ENCODE peak calls at places on chromosomes 11 and 22, in eight cellular contexts. One of them, this sample, is unnamed.

GRCh38 chr11:57311109-57311936 is 13.4 kb downstream of the TNKS1BP1 start:
- DNase-seq in PC-3: peak; percentile 96
- DNase-seq in ovary: peak; percentile 96
- DNase-seq in H9: peak; percentile 98
- DNase-seq in A549: peak; percentile 98
- DNase-seq in mucosa of descending colon: peak; percentile 95
- DNase-seq in thoracic aorta: peak; percentile 92
- DNase-seq in effector memory CD4-positive, alpha-beta T cell: peak; percentile 8
- DNase-seq in this sample: peak; percentile 93

GRCh38 chr11:2445948-2446551 is 1.2 kb downstream of the KCNQ1 start:
- DNase-seq in PC-3: no peak
- DNase-seq in ovary: no peak
- DNase-seq in H9: no peak
- DNase-seq in A549: no peak
- DNase-seq in mucosa of descending colon: peak; percentile 76
- DNase-seq in thoracic aorta: no peak
- DNase-seq in effector memory CD4-positive, alpha-beta T cell: no peak
- DNase-seq in this sample: no peak

GRCh38 chr11:118002541-118003019 is 16.4 kb downstream of the IL10RA start:
- DNase-seq in PC-3: no peak
- DNase-seq in ovary: peak; percentile 22
- DNase-seq in H9: no peak
- DNase-seq in A549: no peak
- DNase-seq in mucosa of descending colon: no peak
- DNase-seq in thoracic aorta: no peak
- DNase-seq in effector memory CD4-positive, alpha-beta T cell: no peak
- DNase-seq in this sample: no peak

GRCh38 chr11:61768376-61769076 is 16.1 kb downstream of the MYRF start:
- DNase-seq in PC-3: no peak
- DNase-seq in ovary: no peak
- DNase-seq in H9: no peak
- DNase-seq in A549: no peak
- DNase-seq in mucosa of descending colon: no peak
- DNase-seq in thoracic aorta: no peak
- DNase-seq in effector memory CD4-positive, alpha-beta T cell: no peak
- DNase-seq in this sample: no peak

GRCh38 chr22:24433001-24433867 is 5.8 kb downstream of the ADORA2A start:
- DNase-seq in PC-3: no peak
- DNase-seq in ovary: no peak
- DNase-seq in H9: no peak
- DNase-seq in A549: no peak
- DNase-seq in mucosa of descending colon: no peak
- DNase-seq in thoracic aorta: no peak
- DNase-seq in effector memory CD4-positive, alpha-beta T cell: no peak
- DNase-seq in this sample: no peak

GRCh38 chr22:21621891-21622623 is 7.8 kb downstream of the YDJC start:
- DNase-seq in PC-3: no peak
- DNase-seq in ovary: no peak
- DNase-seq in H9: no peak
- DNase-seq in A549: no peak
- DNase-seq in mucosa of descending colon: no peak
- DNase-seq in thoracic aorta: no peak
- DNase-seq in effector memory CD4-positive, alpha-beta T cell: no peak
- DNase-seq in this sample: no peak

GRCh38 chr11:57474751-57475115 is 14.4 kb downstream of the RTN4RL2 start:
- DNase-seq in PC-3: no peak
- DNase-seq in ovary: no peak
- DNase-seq in H9: no peak
- DNase-seq in A549: no peak
- DNase-seq in mucosa of descending colon: peak; percentile 21
- DNase-seq in thoracic aorta: no peak
- DNase-seq in effector memory CD4-positive, alpha-beta T cell: no peak
- DNase-seq in this sample: no peak

GRCh38 chr22:31346733-31347250 is 646 bp upstream of the PATZ1 start:
- DNase-seq in PC-3: peak; percentile 62
- DNase-seq in ovary: peak; percentile 65
- DNase-seq in H9: peak; percentile 79
- DNase-seq in A549: peak; percentile 42
- DNase-seq in mucosa of descending colon: peak; percentile 81
- DNase-seq in thoracic aorta: no peak
- DNase-seq in effector memory CD4-positive, alpha-beta T cell: peak; percentile 21
- DNase-seq in this sample: no peak

GRCh38 chr11:92226331-92227232 is 2.0 kb downstream of the FAT3 start:
- DNase-seq in PC-3: no peak
- DNase-seq in ovary: no peak
- DNase-seq in H9: peak; percentile 77
- DNase-seq in A549: no peak
- DNase-seq in mucosa of descending colon: peak; percentile 43
- DNase-seq in thoracic aorta: no peak
- DNase-seq in effector memory CD4-positive, alpha-beta T cell: no peak
- DNase-seq in this sample: no peak

GRCh38 chr22:37303821-37304274 is 21.5 kb downstream of the CYTH4 start:
- DNase-seq in PC-3: peak; percentile 87
- DNase-seq in ovary: no peak
- DNase-seq in H9: no peak
- DNase-seq in A549: peak; percentile 82
- DNase-seq in mucosa of descending colon: no peak
- DNase-seq in thoracic aorta: peak; percentile 28
- DNase-seq in effector memory CD4-positive, alpha-beta T cell: no peak
- DNase-seq in this sample: no peak

GRCh38 chr22:42316988-42317387 is 46.5 kb upstream of the TCF20 start:
- DNase-seq in PC-3: no peak
- DNase-seq in ovary: peak; percentile 27
- DNase-seq in H9: no peak
- DNase-seq in A549: no peak
- DNase-seq in mucosa of descending colon: peak; percentile 86
- DNase-seq in thoracic aorta: no peak
- DNase-seq in effector memory CD4-positive, alpha-beta T cell: peak; percentile 59
- DNase-seq in this sample: peak; percentile 76

GRCh38 chr22:29309332-29310064 is 3.0 kb downstream of the GAS2L1 start:
- DNase-seq in PC-3: peak; percentile 25
- DNase-seq in ovary: no peak
- DNase-seq in H9: no peak
- DNase-seq in A549: no peak
- DNase-seq in mucosa of descending colon: peak; percentile 74
- DNase-seq in thoracic aorta: no peak
- DNase-seq in effector memory CD4-positive, alpha-beta T cell: no peak
- DNase-seq in this sample: no peak

GRCh38 chr22:37186228-37186996 is 1.6 kb downstream of the C1QTNF6 start:
- DNase-seq in PC-3: peak; percentile 60
- DNase-seq in ovary: no peak
- DNase-seq in H9: peak; percentile 66
- DNase-seq in A549: peak; percentile 78
- DNase-seq in mucosa of descending colon: peak; percentile 60
- DNase-seq in thoracic aorta: no peak
- DNase-seq in effector memory CD4-positive, alpha-beta T cell: peak; percentile 34
- DNase-seq in this sample: no peak

GRCh38 chr22:44357296-44357961 is 44.7 kb upstream of the SHISAL1 start:
- DNase-seq in PC-3: no peak
- DNase-seq in ovary: no peak
- DNase-seq in H9: no peak
- DNase-seq in A549: no peak
- DNase-seq in mucosa of descending colon: peak; percentile 12
- DNase-seq in thoracic aorta: no peak
- DNase-seq in effector memory CD4-positive, alpha-beta T cell: no peak
- DNase-seq in this sample: no peak

GRCh38 chr11:30499940-30500339 is 86.2 kb downstream of the MPPED2 start:
- DNase-seq in PC-3: no peak
- DNase-seq in ovary: no peak
- DNase-seq in H9: no peak
- DNase-seq in A549: no peak
- DNase-seq in mucosa of descending colon: no peak
- DNase-seq in thoracic aorta: no peak
- DNase-seq in effector memory CD4-positive, alpha-beta T cell: no peak
- DNase-seq in this sample: no peak

GRCh38 chr11:92698742-92699141 is 270.7 kb upstream of the MTNR1B start:
- DNase-seq in PC-3: no peak
- DNase-seq in ovary: no peak
- DNase-seq in H9: no peak
- DNase-seq in A549: no peak
- DNase-seq in mucosa of descending colon: no peak
- DNase-seq in thoracic aorta: no peak
- DNase-seq in effector memory CD4-positive, alpha-beta T cell: no peak
- DNase-seq in this sample: no peak

GRCh38 chr22:19253143-19253542 is 38.4 kb downstream of the CLTCL1 start:
- DNase-seq in PC-3: no peak
- DNase-seq in ovary: no peak
- DNase-seq in H9: no peak
- DNase-seq in A549: no peak
- DNase-seq in mucosa of descending colon: no peak
- DNase-seq in thoracic aorta: no peak
- DNase-seq in effector memory CD4-positive, alpha-beta T cell: no peak
- DNase-seq in this sample: no peak

DNA sequence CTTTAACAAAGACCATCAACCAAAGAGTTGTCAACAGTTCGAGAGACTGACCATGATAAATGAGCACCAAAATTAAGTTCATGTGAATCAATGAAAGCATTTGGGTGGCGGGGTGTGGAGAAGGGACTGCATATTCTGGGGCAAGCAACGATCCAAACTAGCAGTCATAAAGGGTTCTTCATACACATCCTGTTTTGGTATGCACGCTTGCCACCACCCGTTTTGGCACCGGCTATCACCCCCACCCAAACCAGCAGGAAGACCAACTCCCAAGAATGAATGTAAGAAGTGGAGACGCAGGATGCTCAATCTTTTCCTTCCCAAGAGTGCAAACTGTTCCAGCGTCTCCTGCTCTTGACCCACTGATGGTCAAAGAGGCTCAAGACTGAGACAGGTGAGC is 80.8 kb downstream of the SGSM3 start:
- DNase-seq in PC-3: no peak
- DNase-seq in ovary: no peak
- DNase-seq in H9: no peak
- DNase-seq in A549: no peak
- DNase-seq in mucosa of descending colon: no peak
- DNase-seq in thoracic aorta: no peak
- DNase-seq in effector memory CD4-positive, alpha-beta T cell: no peak
- DNase-seq in this sample: no peak
- H3K4me1 ChIP-seq in PC-3: no peaks in the 10 kb centered on the region
- H3K4me1 ChIP-seq in ovary: peaks cover 18% of the 10 kb centered on the region
- H3K4me1 ChIP-seq in H9: peaks cover 14% of the 10 kb centered on the region
- H3K4me1 ChIP-seq in A549: peaks cover 52% of the 10 kb centered on the region
- H3K4me1 ChIP-seq in mucosa of descending colon: no peaks in the 10 kb centered on the region
- H3K4me1 ChIP-seq in thoracic aorta: peaks cover 52% of the 10 kb centered on the region
- H3K4me1 ChIP-seq in effector memory CD4-positive, alpha-beta T cell: peaks cover 8% of the 10 kb centered on the region
- H3K4me1 ChIP-seq in this sample: peaks cover 7% of the 10 kb centered on the region

DNA sequence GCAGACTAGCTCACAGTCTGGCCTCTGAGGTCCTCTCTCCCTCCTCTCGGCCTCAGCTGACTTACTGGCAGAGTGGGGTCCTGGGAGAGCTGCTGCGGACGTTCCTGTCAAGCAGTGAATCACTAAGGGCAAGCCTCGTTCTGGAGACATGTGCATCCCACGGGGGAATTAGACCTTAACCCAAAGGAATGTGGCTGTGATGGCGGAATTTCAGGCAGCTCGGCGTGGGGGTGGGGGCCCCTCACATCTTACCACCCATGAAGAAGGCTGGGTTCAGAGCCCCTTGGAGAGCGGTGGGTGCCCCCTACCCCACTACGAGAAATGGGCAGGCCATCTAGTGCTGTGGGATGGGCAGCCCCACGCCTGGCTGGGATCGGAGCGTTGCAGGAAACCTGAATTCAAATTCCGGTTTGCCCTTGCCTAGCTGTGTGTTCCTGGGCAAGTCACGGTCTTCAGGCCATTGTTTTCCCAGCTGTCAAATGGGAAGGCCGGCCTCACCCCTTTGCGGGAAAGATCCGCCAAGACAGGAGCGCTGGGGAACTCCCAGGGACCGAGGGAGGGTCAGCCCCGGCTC is 559 bp downstream of the LRRC32 start:
- DNase-seq in PC-3: no peak
- DNase-seq in ovary: peak; percentile 50
- DNase-seq in H9: no peak
- DNase-seq in A549: no peak
- DNase-seq in mucosa of descending colon: peak; percentile 51
- DNase-seq in thoracic aorta: peak; percentile 36
- DNase-seq in effector memory CD4-positive, alpha-beta T cell: no peak
- DNase-seq in this sample: peak; percentile 47
- H3K4me1 ChIP-seq in PC-3: no peaks in the 10 kb centered on the region
- H3K4me1 ChIP-seq in ovary: peaks cover 16% of the 10 kb centered on the region
- H3K4me1 ChIP-seq in H9: no peaks in the 10 kb centered on the region
- H3K4me1 ChIP-seq in A549: peaks cover 8% of the 10 kb centered on the region
- H3K4me1 ChIP-seq in mucosa of descending colon: peaks cover 13% of the 10 kb centered on the region
- H3K4me1 ChIP-seq in thoracic aorta: peaks cover 60% of the 10 kb centered on the region
- H3K4me1 ChIP-seq in effector memory CD4-positive, alpha-beta T cell: peaks cover 19% of the 10 kb centered on the region
- H3K4me1 ChIP-seq in this sample: no peaks in the 10 kb centered on the region

GRCh38 chr22:50294319-50294656 is 13.2 kb downstream of the PLXNB2 start:
- DNase-seq in PC-3: no peak
- DNase-seq in ovary: no peak
- DNase-seq in H9: no peak
- DNase-seq in A549: no peak
- DNase-seq in mucosa of descending colon: no peak
- DNase-seq in thoracic aorta: no peak
- DNase-seq in effector memory CD4-positive, alpha-beta T cell: no peak
- DNase-seq in this sample: no peak
- H3K4me1 ChIP-seq in PC-3: peaks cover 20% of the 10 kb centered on the region
- H3K4me1 ChIP-seq in ovary: peaks cover 34% of the 10 kb centered on the region
- H3K4me1 ChIP-seq in H9: no peaks in the 10 kb centered on the region
- H3K4me1 ChIP-seq in A549: peaks cover 48% of the 10 kb centered on the region
- H3K4me1 ChIP-seq in mucosa of descending colon: peaks cover 49% of the 10 kb centered on the region
- H3K4me1 ChIP-seq in thoracic aorta: peaks cover 56% of the 10 kb centered on the region
- H3K4me1 ChIP-seq in effector memory CD4-positive, alpha-beta T cell: no peaks in the 10 kb centered on the region
- H3K4me1 ChIP-seq in this sample: peaks cover 38% of the 10 kb centered on the region

GRCh38 chr11:113152500-113152899 is 161.9 kb upstream of the TTC12 start:
- DNase-seq in PC-3: no peak
- DNase-seq in ovary: no peak
- DNase-seq in H9: no peak
- DNase-seq in A549: no peak
- DNase-seq in mucosa of descending colon: no peak
- DNase-seq in thoracic aorta: no peak
- DNase-seq in effector memory CD4-positive, alpha-beta T cell: no peak
- DNase-seq in this sample: no peak

GRCh38 chr11:113148076-113148475 is 166.3 kb upstream of the TTC12 start:
- DNase-seq in PC-3: no peak
- DNase-seq in ovary: no peak
- DNase-seq in H9: no peak
- DNase-seq in A549: no peak
- DNase-seq in mucosa of descending colon: no peak
- DNase-seq in thoracic aorta: no peak
- DNase-seq in effector memory CD4-positive, alpha-beta T cell: no peak
- DNase-seq in this sample: no peak

GRCh38 chr11:113151502-113151901 is 162.9 kb upstream of the TTC12 start:
- DNase-seq in PC-3: no peak
- DNase-seq in ovary: no peak
- DNase-seq in H9: no peak
- DNase-seq in A549: no peak
- DNase-seq in mucosa of descending colon: no peak
- DNase-seq in thoracic aorta: no peak
- DNase-seq in effector memory CD4-positive, alpha-beta T cell: no peak
- DNase-seq in this sample: no peak

GRCh38 chr11:113148652-113149051 is 165.7 kb upstream of the TTC12 start:
- DNase-seq in PC-3: no peak
- DNase-seq in ovary: no peak
- DNase-seq in H9: no peak
- DNase-seq in A549: no peak
- DNase-seq in mucosa of descending colon: no peak
- DNase-seq in thoracic aorta: no peak
- DNase-seq in effector memory CD4-positive, alpha-beta T cell: no peak
- DNase-seq in this sample: no peak

DNA sequence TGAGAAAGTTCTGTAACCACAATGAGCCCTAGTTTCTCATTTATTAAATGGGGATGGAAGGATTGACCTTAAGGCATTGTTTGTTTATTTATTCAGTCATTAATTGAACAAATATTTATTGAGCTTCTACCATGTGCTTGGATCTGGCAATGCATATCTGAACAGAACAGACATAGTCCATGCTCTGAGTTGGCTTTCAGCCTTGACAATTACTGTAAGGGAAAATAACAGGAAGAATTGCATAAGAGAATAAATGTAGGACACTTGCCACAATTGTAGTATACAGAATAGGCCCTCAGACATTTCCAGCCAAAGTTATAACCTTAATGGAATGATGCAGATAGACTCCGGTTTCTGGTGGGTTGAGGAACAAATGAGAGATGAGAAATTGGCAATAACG is 160.5 kb upstream of the TTC12 start:
- DNase-seq in PC-3: no peak
- DNase-seq in ovary: no peak
- DNase-seq in H9: no peak
- DNase-seq in A549: no peak
- DNase-seq in mucosa of descending colon: no peak
- DNase-seq in thoracic aorta: no peak
- DNase-seq in effector memory CD4-positive, alpha-beta T cell: no peak
- DNase-seq in this sample: no peak
- H3K4me1 ChIP-seq in PC-3: no peaks in the 10 kb centered on the region
- H3K4me1 ChIP-seq in ovary: no peaks in the 10 kb centered on the region
- H3K4me1 ChIP-seq in H9: no peaks in the 10 kb centered on the region
- H3K4me1 ChIP-seq in A549: no peaks in the 10 kb centered on the region
- H3K4me1 ChIP-seq in mucosa of descending colon: no peaks in the 10 kb centered on the region
- H3K4me1 ChIP-seq in thoracic aorta: peaks cover 20% of the 10 kb centered on the region
- H3K4me1 ChIP-seq in effector memory CD4-positive, alpha-beta T cell: no peaks in the 10 kb centered on the region
- H3K4me1 ChIP-seq in this sample: no peaks in the 10 kb centered on the region